ENCODE peak calls at places on chromosomes 12 and 14, in seven cellular contexts. J is A673, G is fibroblast of lung, O is endothelial cell of umbilical vein, Z is PC-3, B is GM23338, K is HCT116. Y is an unnamed sample.

GRCh38 chr14:76880432-76880831 is 54.2 kb downstream of the LRRC74A start:
- DNase-seq in O (no peak), Z (no peak), B (no peak), J (no peak), G (no peak), K (no peak), Y (no peak)

GRCh38 chr12:79444089-79444488 is 246.7 kb downstream of the PAWR start:
- DNase-seq in G (peak; percentile 57), J (peak; percentile 57), K (no peak), O (peak; percentile 83), Z (peak; percentile 48), B (no peak), Y (no peak)

GRCh38 chr12:111387747-111388365 is 17.9 kb upstream of the SH2B3 start:
- DNase-seq in B (no peak), J (no peak), Z (no peak), G (no peak), K (no peak), O (no peak), Y (no peak)

GRCh38 chr12:95446511-95446910 is 27.4 kb upstream of the METAP2 start:
- DNase-seq in B (peak; percentile 80), G (peak; percentile 44), Z (no peak), K (no peak), O (no peak), J (no peak), Y (no peak)

GRCh38 chr12:25670076-25671055 is 117.3 kb upstream of the LMNTD1 start:
- DNase-seq in G (no peak), K (no peak), Z (peak; percentile 83), O (no peak), B (no peak), J (no peak), Y (no peak)

GRCh38 chr12:31959701-31960391 is 631 bp downstream of the RESF1 start:
- DNase-seq in O (peak; percentile 71), B (peak; percentile 37), Z (peak; percentile 34), J (peak; percentile 71), G (peak; percentile 70), K (no peak), Y (peak; percentile 71)

GRCh38 chr12:120534703-120535655 is 823 bp downstream of the RNF10 start:
- DNase-seq in O (peak; percentile 81), G (peak; percentile 89), J (peak; percentile 55), K (no peak), Z (peak; percentile 89), B (peak; percentile 67), Y (peak; percentile 47)

GRCh38 chr14:66610154-66610563 is 102.2 kb downstream of the GPHN start:
- DNase-seq in Z (peak; percentile 72), G (peak; percentile 30), O (no peak), J (peak; percentile 31), K (peak; percentile 49), B (peak; percentile 79), Y (peak; percentile 19)

GRCh38 chr14:90696728-90697127 is 119.5 kb downstream of the TTC7B start:
- DNase-seq in B (no peak), J (peak; percentile 11), G (no peak), Z (no peak), K (no peak), O (peak; percentile 29), Y (no peak)

GRCh38 chr14:105346200-105346533 is 31.6 kb downstream of the PACS2 start:
- DNase-seq in K (no peak), B (no peak), O (no peak), Z (no peak), G (no peak), J (no peak), Y (no peak)

GRCh38 chr12:10285919-10286318 is 21.8 kb upstream of the KLRD1 start:
- DNase-seq in J (no peak), Z (no peak), K (no peak), O (no peak), B (no peak), G (no peak), Y (no peak)

GRCh38 chr12:109531411-109531810 is 41.9 kb downstream of the MMAB start:
- DNase-seq in K (no peak), B (no peak), O (no peak), J (no peak), G (no peak), Z (no peak), Y (no peak)

GRCh38 chr12:64082866-64083268 is 139.2 kb downstream of the KICS2 start:
- DNase-seq in J (no peak), G (no peak), O (no peak), Z (no peak), K (no peak), B (no peak), Y (no peak)

GRCh38 chr12:74890237-74890599 is 319.4 kb downstream of the KCNC2 start:
- DNase-seq in B (peak; percentile 8), Z (peak; percentile 95), J (peak; percentile 69), K (peak; percentile 73), O (peak; percentile 79), G (peak; percentile 83), Y (no peak)

GRCh38 chr12:98754095-98754494 is 109.0 kb downstream of the APAF1 start:
- DNase-seq in Z (peak; percentile 94), K (no peak), O (no peak), J (peak; percentile 64), B (no peak), G (no peak), Y (no peak)

GRCh38 chr12:63766498-63766897 is 13.2 kb upstream of the RXYLT1 start:
- DNase-seq in Z (peak; percentile 34), G (peak; percentile 4), B (no peak), O (no peak), J (no peak), K (no peak), Y (no peak)

DNA sequence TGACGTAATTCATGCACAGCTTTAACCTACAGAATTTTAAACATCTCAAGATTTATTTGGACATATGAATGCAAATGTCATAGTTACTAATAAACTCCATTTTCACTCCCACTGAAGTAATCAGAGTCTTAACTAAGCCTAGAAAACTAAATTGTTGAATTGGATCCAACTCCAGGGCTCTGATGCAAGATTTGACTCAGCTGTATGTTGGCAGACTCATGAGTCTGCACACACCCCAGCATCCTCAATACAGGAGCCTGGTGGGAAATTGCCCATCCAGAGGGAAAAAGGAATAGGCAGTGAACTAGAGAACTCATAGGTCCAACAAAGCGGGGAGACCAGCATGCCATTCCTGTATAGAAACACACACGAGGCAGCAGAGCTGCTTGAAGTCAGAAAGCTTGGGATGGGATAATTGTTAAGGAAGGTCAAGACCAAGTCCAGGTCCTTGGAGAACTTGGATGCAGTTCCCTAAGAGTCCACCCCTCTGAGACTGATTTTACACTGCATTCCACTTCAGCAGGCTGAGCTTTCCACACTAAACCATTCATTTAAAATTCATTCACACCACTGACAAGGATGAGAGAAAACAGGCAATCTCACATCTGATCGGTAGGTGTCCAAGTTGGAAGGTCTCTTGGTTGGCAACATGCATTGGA is 14.5 kb downstream of the TMTC1 start:
- DNase-seq in K (no peak), B (no peak), Z (peak; percentile 69), O (no peak), J (no peak), G (peak; percentile 96), Y (no peak)
- TF ChIP-seq CTCF in K (no peak), B (no peak), Z (no peak), O (no peak), J (no peak), G (no peak), Y (no peak)

GRCh38 chr12:57093412-57094193 is 4.7 kb downstream of the NAB2 start:
- DNase-seq in G (peak; percentile 85), B (peak; percentile 81), J (peak; percentile 94), Z (peak; percentile 33), O (peak; percentile 38), K (no peak), Y (peak; percentile 49)
- H3K4me3 ChIP-seq in G (peak overlapping the region; percentile 17), B (peak overlapping the region; percentile 35), J (peak overlapping the region; percentile 2), Z (no peak overlapping the region), O (no peak overlapping the region), K (no peak overlapping the region), Y (no peak overlapping the region)

GRCh38 chr14:32932302-32932920 is 6.3 kb upstream of the NPAS3 start:
- DNase-seq in Z (no peak), J (no peak), K (no peak), B (peak; percentile 38), O (no peak), G (no peak), Y (no peak)

GRCh38 chr14:32933623-32933942 is 5.1 kb upstream of the NPAS3 start:
- DNase-seq in K (no peak), Z (peak; percentile 51), B (peak; percentile 74), O (no peak), G (no peak), J (peak; percentile 62), Y (no peak)

GRCh38 chr14:32934891-32935633 is 3.6 kb upstream of the NPAS3 start:
- DNase-seq in K (no peak), O (no peak), G (no peak), B (peak; percentile 53), Z (no peak), J (peak; percentile 61), Y (no peak)

GRCh38 chr14:32932921-32933622 is 5.6 kb upstream of the NPAS3 start:
- DNase-seq in Z (no peak), J (no peak), K (no peak), B (peak; percentile 85), G (no peak), O (no peak), Y (no peak)

DNA sequence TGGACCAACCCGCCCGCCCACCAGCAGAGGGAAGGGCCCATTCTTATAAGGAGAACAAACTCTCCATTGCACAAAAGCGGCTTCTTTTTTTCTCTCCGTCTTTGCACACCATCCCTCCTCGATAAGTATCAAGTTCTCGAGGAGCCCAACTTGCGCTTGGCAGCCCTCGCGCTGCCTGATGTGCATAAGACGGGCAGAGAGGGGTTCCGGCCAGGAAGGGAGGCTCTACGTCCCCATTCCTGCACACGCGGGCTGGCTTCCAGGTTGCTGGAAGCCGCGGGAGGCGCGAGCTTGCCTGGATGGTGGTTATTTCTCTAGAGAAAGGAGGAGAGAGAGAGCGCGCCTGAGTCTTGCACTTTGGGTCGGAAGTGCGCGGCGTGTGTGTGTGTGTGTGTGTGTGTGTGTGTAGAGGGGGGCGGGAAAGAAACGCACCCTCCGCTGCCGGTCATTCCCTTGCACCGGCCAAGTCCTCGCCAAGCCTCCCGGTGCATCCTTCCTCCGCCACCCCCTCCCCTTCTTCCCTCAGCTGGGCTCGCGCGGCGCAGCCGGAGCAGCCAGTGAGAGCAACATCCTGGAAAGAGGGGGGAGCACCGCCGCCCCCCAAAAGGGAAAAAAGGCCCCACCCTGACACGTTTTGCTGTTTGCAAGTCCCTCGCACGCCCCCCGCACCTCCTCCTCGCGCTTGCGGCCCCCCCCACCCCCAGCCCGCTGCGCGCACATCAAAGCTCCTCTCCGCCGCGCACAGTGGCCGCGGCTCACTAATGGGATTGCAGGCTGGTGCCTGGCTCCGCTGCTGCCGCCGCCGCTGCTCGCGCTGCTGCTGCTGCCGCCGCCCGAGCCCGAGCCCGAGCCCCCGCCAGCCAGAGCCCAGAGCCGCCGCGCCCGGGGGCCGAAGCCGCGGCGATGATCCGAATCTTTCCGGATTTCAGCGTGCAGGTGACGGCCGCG is 4.5 kb upstream of the NPAS3 start:
- DNase-seq in O (no peak), G (peak; percentile 29), Z (peak; percentile 20), B (peak; percentile 53), J (peak; percentile 78), K (no peak), Y (no peak)
- TF ChIP-seq EZH2 in O (peak; percentile 75), G (peak; percentile 95), Z (peak; percentile 27), B (no peak), J (no peak), K (no peak), Y (no peak)

DNA sequence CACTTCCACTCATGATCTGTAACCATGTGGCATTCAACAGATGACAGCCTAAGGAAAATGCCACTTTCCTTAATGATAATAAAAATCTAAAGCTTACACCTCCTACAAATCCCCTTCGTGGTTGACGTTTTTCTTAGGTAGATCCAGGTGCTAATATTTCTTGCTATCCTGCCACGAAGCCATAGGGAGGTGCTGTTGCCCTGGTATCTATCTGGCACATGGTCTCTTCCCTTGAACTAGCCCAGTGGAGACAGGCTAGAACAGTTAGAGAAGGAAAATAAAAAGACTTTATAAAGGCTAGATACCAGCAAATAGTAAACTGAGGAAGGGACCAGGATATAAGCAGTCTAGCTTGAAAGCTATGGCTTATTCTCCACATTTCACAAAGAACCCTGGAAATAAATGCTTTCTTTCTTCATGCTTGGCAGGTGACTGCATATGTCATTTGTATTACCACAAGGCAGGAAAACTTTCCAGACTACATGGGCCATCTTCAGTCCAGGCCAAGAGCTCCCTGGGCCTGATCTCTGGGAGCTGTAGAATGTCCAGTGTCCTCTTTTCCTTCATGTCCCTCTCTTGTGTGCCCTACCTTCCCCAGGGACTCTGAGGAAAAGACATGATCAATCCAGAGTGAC is 15.3 kb downstream of the SPIC start:
- DNase-seq in K (peak; percentile 62), J (peak; percentile 45), B (peak; percentile 78), G (peak; percentile 33), O (no peak), Z (peak; percentile 54), Y (no peak)
- TF ChIP-seq CTCF in K (peak; percentile 77), J (peak; percentile 62), B (peak; percentile 87), G (peak; percentile 30), O (no peak), Z (peak; percentile 74), Y (peak; percentile 52)